ENCODE peak calls at places on chromosomes 2 and 18, in seven cellular contexts. P, M, B, V, A, R and L are unnamed samples.

GRCh38 chr2:53098323-53099073 is 669.1 kb upstream of the CHAC2 start:
- DNase-seq in P (no peak), M (no peak), B (no peak), V (no peak), A (no peak), R (no peak), L (no peak)

GRCh38 chr2:24317491-24317920 is 42.8 kb downstream of the ITSN2 start:
- DNase-seq in P (no peak), M (no peak), B (no peak), V (no peak), A (no peak), R (no peak), L (no peak)

GRCh38 chr2:161972866-161973265 is 101.1 kb downstream of the DPP4 start:
- DNase-seq in P (no peak), M (no peak), B (no peak), V (no peak), A (no peak), R (no peak), L (no peak)

GRCh38 chr2:38601061-38601460 is 1.7 kb downstream of the HNRNPLL start:
- DNase-seq in P (no peak), M (no peak), B (no peak), V (no peak), A (no peak), R (no peak), L (no peak)

GRCh38 chr18:13713455-13714055 is 12.8 kb downstream of the FAM210A start:
- DNase-seq in P (no peak), M (no peak), B (no peak), V (no peak), A (no peak), R (no peak), L (no peak)

GRCh38 chr2:18824317-18824716 is 234.9 kb upstream of the NT5C1B start:
- DNase-seq in P (no peak), M (no peak), B (no peak), V (no peak), A (no peak), R (no peak), L (peak; percentile 76)

GRCh38 chr18:63157293-63158011 is 162.1 kb downstream of the BCL2 start:
- DNase-seq in P (no peak), M (no peak), B (no peak), V (no peak), A (no peak), R (no peak), L (no peak)

GRCh38 chr2:101717041-101717817 is 19.7 kb downstream of the MAP4K4 start:
- DNase-seq in P (no peak), M (no peak), B (no peak), V (no peak), A (no peak), R (no peak), L (no peak)

GRCh38 chr18:7117390-7118355 is at the start of gene LAMA1:
- DNase-seq in P (no peak), M (peak; percentile 46), B (no peak), V (no peak), A (no peak), R (no peak), L (no peak)

GRCh38 chr2:58039170-58039611 is 7.4 kb upstream of the VRK2 start:
- DNase-seq in P (no peak), M (no peak), B (no peak), V (no peak), A (no peak), R (no peak), L (no peak)

GRCh38 chr2:187008111-187008510 is 159.1 kb upstream of the ZSWIM2 start:
- DNase-seq in P (peak; percentile 67), M (no peak), B (no peak), V (no peak), A (no peak), R (no peak), L (no peak)

GRCh38 chr2:183010112-183010511 is 28.1 kb downstream of the NCKAP1 start:
- DNase-seq in P (peak; percentile 27), M (peak; percentile 58), B (peak; percentile 47), V (no peak), A (no peak), R (no peak), L (no peak)

GRCh38 chr2:205245652-205246051 is 436.6 kb upstream of the NRP2 start:
- DNase-seq in P (peak; percentile 5), M (no peak), B (peak; percentile 5), V (no peak), A (no peak), R (no peak), L (no peak)

GRCh38 chr2:173077506-173078177 is 2.0 kb downstream of the MAP3K20 start:
- DNase-seq in P (peak; percentile 51), M (no peak), B (no peak), V (no peak), A (no peak), R (no peak), L (no peak)

GRCh38 chr18:48841381-48842258 is 109.1 kb downstream of the SMAD7 start:
- DNase-seq in P (no peak), M (peak; percentile 69), B (no peak), V (no peak), A (no peak), R (peak; percentile 15), L (peak; percentile 36)

GRCh38 chr2:153043385-153043784 is 325.0 kb downstream of the ARL6IP6 start:
- DNase-seq in P (peak; percentile 86), M (no peak), B (no peak), V (no peak), A (no peak), R (no peak), L (no peak)

GRCh38 chr2:39593439-39594393 is 72.0 kb upstream of the TMEM178A start:
- DNase-seq in P (peak; percentile 62), M (peak; percentile 75), B (peak; percentile 53), V (no peak), A (no peak), R (no peak), L (peak; percentile 65)

GRCh38 chr18:24095976-24096375 is 42.9 kb upstream of the CABYR start:
- DNase-seq in P (no peak), M (no peak), B (no peak), V (no peak), A (no peak), R (no peak), L (no peak)

GRCh38 chr18:58201728-58202405 is 157.8 kb downstream of the NEDD4L start:
- DNase-seq in P (no peak), M (no peak), B (no peak), V (no peak), A (no peak), R (no peak), L (no peak)

GRCh38 chr2:172087780-172088244 is 2.5 kb downstream of the DLX1 start:
- DNase-seq in P (no peak), M (peak; percentile 54), B (no peak), V (no peak), A (no peak), R (no peak), L (no peak)

GRCh38 chr18:28078298-28078697 is 98.6 kb downstream of the CDH2 start:
- DNase-seq in P (no peak), M (no peak), B (no peak), V (no peak), A (no peak), R (no peak), L (no peak)

GRCh38 chr2:62998949-62999348 is 51.7 kb upstream of the OTX1 start:
- DNase-seq in P (peak; percentile 87), M (no peak), B (no peak), V (no peak), A (no peak), R (no peak), L (no peak)

GRCh38 chr2:172423120-172423519 is 4.3 kb upstream of the ITGA6 start:
- DNase-seq in P (no peak), M (no peak), B (no peak), V (no peak), A (no peak), R (no peak), L (no peak)

GRCh38 chr2:19319698-19320097 is 38.7 kb downstream of the OSR1 start:
- DNase-seq in P (no peak), M (no peak), B (no peak), V (no peak), A (no peak), R (no peak), L (no peak)

GRCh38 chr2:203799905-203800304 is 67.7 kb upstream of the CTLA4 start:
- DNase-seq in P (no peak), M (no peak), B (no peak), V (no peak), A (no peak), R (no peak), L (no peak)

GRCh38 chr2:65231121-65231520 is 3.5 kb downstream of the ACTR2 start:
- DNase-seq in P (peak; percentile 51), M (no peak), B (no peak), V (no peak), A (no peak), R (no peak), L (no peak)